ENCODE peak calls at places on chromosomes 1 and 21, in four cellular contexts. One of them, this sample, is unnamed.

GRCh38 chr1:23423415-23424170 is 955 bp downstream of the TCEA3 start:
- DNase-seq in stimulated activated naive CD4-positive, alpha-beta T cell treated with Interleukin-2 at 50 U/mL for 16 hours: no peak
- DNase-seq in hippocampal formation: no peak
- DNase-seq in T-helper 9 cell: no peak
- DNase-seq in this sample: peak

GRCh38 chr1:84888753-84889152 is 4.3 kb downstream of the LPAR3 start:
- DNase-seq in stimulated activated naive CD4-positive, alpha-beta T cell treated with Interleukin-2 at 50 U/mL for 16 hours: no peak
- DNase-seq in hippocampal formation: no peak
- DNase-seq in T-helper 9 cell: no peak
- DNase-seq in this sample: no peak

GRCh38 chr1:229116114-229116513 is 154.8 kb upstream of the RAB4A start:
- DNase-seq in stimulated activated naive CD4-positive, alpha-beta T cell treated with Interleukin-2 at 50 U/mL for 16 hours: no peak
- DNase-seq in hippocampal formation: no peak
- DNase-seq in T-helper 9 cell: no peak
- DNase-seq in this sample: peak

GRCh38 chr1:178940022-178940765 is 69.3 kb upstream of the ANGPTL1 start:
- DNase-seq in stimulated activated naive CD4-positive, alpha-beta T cell treated with Interleukin-2 at 50 U/mL for 16 hours: no peak
- DNase-seq in hippocampal formation: no peak
- DNase-seq in T-helper 9 cell: no peak
- DNase-seq in this sample: peak

GRCh38 chr1:247647864-247648263 is 31.7 kb downstream of the OR13G1 start:
- DNase-seq in stimulated activated naive CD4-positive, alpha-beta T cell treated with Interleukin-2 at 50 U/mL for 16 hours: no peak
- DNase-seq in hippocampal formation: peak
- DNase-seq in T-helper 9 cell: no peak
- DNase-seq in this sample: no peak

GRCh38 chr1:41683681-41684500 is 199.4 kb upstream of the EDN2 start:
- DNase-seq in stimulated activated naive CD4-positive, alpha-beta T cell treated with Interleukin-2 at 50 U/mL for 16 hours: no peak
- DNase-seq in hippocampal formation: no peak
- DNase-seq in T-helper 9 cell: no peak
- DNase-seq in this sample: no peak

GRCh38 chr21:29237110-29238051 is 61.3 kb upstream of the BACH1 start:
- DNase-seq in stimulated activated naive CD4-positive, alpha-beta T cell treated with Interleukin-2 at 50 U/mL for 16 hours: no peak
- DNase-seq in hippocampal formation: no peak
- DNase-seq in T-helper 9 cell: no peak
- DNase-seq in this sample: no peak

GRCh38 chr1:184691719-184692324 is 62.8 kb downstream of the EDEM3 start:
- DNase-seq in stimulated activated naive CD4-positive, alpha-beta T cell treated with Interleukin-2 at 50 U/mL for 16 hours: no peak
- DNase-seq in hippocampal formation: peak
- DNase-seq in T-helper 9 cell: no peak
- DNase-seq in this sample: no peak

GRCh38 chr1:218312509-218312908 is 27.4 kb downstream of the RRP15 start:
- DNase-seq in stimulated activated naive CD4-positive, alpha-beta T cell treated with Interleukin-2 at 50 U/mL for 16 hours: no peak
- DNase-seq in hippocampal formation: no peak
- DNase-seq in T-helper 9 cell: no peak
- DNase-seq in this sample: no peak

GRCh38 chr1:109790735-109791494 is 27.2 kb upstream of the EPS8L3 start:
- DNase-seq in stimulated activated naive CD4-positive, alpha-beta T cell treated with Interleukin-2 at 50 U/mL for 16 hours: peak
- DNase-seq in hippocampal formation: no peak
- DNase-seq in T-helper 9 cell: peak
- DNase-seq in this sample: peak

GRCh38 chr1:159821171-159821867 is 5.4 kb upstream of the SLAMF8 start:
- DNase-seq in stimulated activated naive CD4-positive, alpha-beta T cell treated with Interleukin-2 at 50 U/mL for 16 hours: no peak
- DNase-seq in hippocampal formation: no peak
- DNase-seq in T-helper 9 cell: peak
- DNase-seq in this sample: peak

GRCh38 chr1:12637693-12638092 is 6.2 kb upstream of the AADACL4 start:
- DNase-seq in stimulated activated naive CD4-positive, alpha-beta T cell treated with Interleukin-2 at 50 U/mL for 16 hours: no peak
- DNase-seq in hippocampal formation: no peak
- DNase-seq in T-helper 9 cell: no peak
- DNase-seq in this sample: no peak

This sample was measured in lung.